ENCODE peak calls at places on chromosomes 16 and 17, in nine cellular contexts. J is GM06990, E is pancreas, I is lower lobe of right lung, X is HFF-Myc, N is AG04450, V is fibroblast of lung, P is OCI-LY7, L is right lobe of liver. C is an unnamed sample.

GRCh38 chr17:63950940-63951907 is 19.1 kb upstream of the CD79B start:
- DNase-seq in J (no peak), E (peak), I (no peak), X (no peak), N (no peak), V (no peak), P (peak), L (no peak), C (no peak)

GRCh38 chr16:89257757-89258465 is 40.4 kb downstream of the ZNF778 start:
- DNase-seq in J (no peak), E (no peak), I (no peak), X (no peak), N (no peak), V (no peak), P (no peak), L (no peak), C (no peak)

GRCh38 chr16:49023095-49023494 is 258.5 kb downstream of the CBLN1 start:
- DNase-seq in J (no peak), E (no peak), I (no peak), X (peak), N (no peak), V (peak), P (no peak), L (no peak), C (no peak)

GRCh38 chr16:53891409-53892139 is 187.6 kb downstream of the FTO start:
- DNase-seq in J (no peak), E (no peak), I (no peak), X (no peak), N (no peak), V (no peak), P (no peak), L (no peak), C (no peak)

GRCh38 chr17:50577451-50577954 is 17.0 kb downstream of the CACNA1G start:
- DNase-seq in J (no peak), E (no peak), I (no peak), X (no peak), N (no peak), V (no peak), P (no peak), L (no peak), C (no peak)

GRCh38 chr16:4481965-4482364 is 5.8 kb downstream of the HMOX2 start:
- DNase-seq in J (no peak), E (no peak), I (no peak), X (no peak), N (no peak), V (no peak), P (no peak), L (no peak), C (no peak)

GRCh38 chr16:57863434-57864160 is 61.3 kb upstream of the KIFC3 start:
- DNase-seq in J (no peak), E (peak), I (peak), X (peak), N (peak), V (peak), P (no peak), L (peak), C (no peak)

GRCh38 chr17:13874817-13875216 is 194.5 kb upstream of the COX10 start:
- DNase-seq in J (no peak), E (no peak), I (no peak), X (no peak), N (no peak), V (no peak), P (no peak), L (no peak), C (no peak)

GRCh38 chr17:69516911-69517310 is 102.4 kb downstream of the MAP2K6 start:
- DNase-seq in J (peak), E (no peak), I (no peak), X (no peak), N (no peak), V (peak), P (peak), L (no peak), C (no peak)

GRCh38 chr16:82987767-82988166 is 361.0 kb downstream of the CDH13 start:
- DNase-seq in J (no peak), E (no peak), I (no peak), X (no peak), N (no peak), V (peak), P (no peak), L (no peak), C (peak)

GRCh38 chr17:15436399-15437369 is 30.7 kb downstream of the CDRT4 start:
- DNase-seq in J (no peak), E (no peak), I (peak), X (peak), N (peak), V (no peak), P (peak), L (peak), C (peak)

GRCh38 chr17:77422104-77422782 is 281.5 kb downstream of the SEC14L1 start:
- DNase-seq in J (no peak), E (no peak), I (no peak), X (no peak), N (no peak), V (no peak), P (no peak), L (no peak), C (peak)

GRCh38 chr17:6546069-6546718 is 10.2 kb downstream of the PITPNM3 start:
- DNase-seq in J (no peak), E (no peak), I (no peak), X (no peak), N (no peak), V (peak), P (no peak), L (no peak), C (no peak)

GRCh38 chr17:28552201-28552999 is at the start of gene UNC119:
- DNase-seq in J (peak), E (peak), I (peak), X (no peak), N (no peak), V (peak), P (peak), L (peak), C (no peak)

GRCh38 chr17:61407211-61407911 is 7.7 kb downstream of the TBX2 start:
- DNase-seq in J (no peak), E (no peak), I (no peak), X (no peak), N (no peak), V (no peak), P (no peak), L (peak), C (no peak)

GRCh38 chr16:19555938-19556778 is 655 bp downstream of the VPS35L start:
- DNase-seq in J (no peak), E (no peak), I (no peak), X (peak), N (no peak), V (peak), P (peak), L (no peak), C (no peak)

GRCh38 chr17:81998719-81999438 is 21.4 kb downstream of the ASPSCR1 start:
- DNase-seq in J (no peak), E (no peak), I (no peak), X (no peak), N (no peak), V (no peak), P (no peak), L (no peak), C (no peak)

GRCh38 chr16:48022496-48022895 is 133.3 kb downstream of the ABCC12 start:
- DNase-seq in J (no peak), E (no peak), I (no peak), X (no peak), N (no peak), V (no peak), P (no peak), L (no peak), C (no peak)

GRCh38 chr17:72494576-72494975 is 373.8 kb downstream of the SOX9 start:
- DNase-seq in J (no peak), E (no peak), I (no peak), X (no peak), N (no peak), V (no peak), P (no peak), L (no peak), C (no peak)

GRCh38 chr16:26667271-26667703 is 399.4 kb upstream of the C16orf82 start:
- DNase-seq in J (no peak), E (no peak), I (no peak), X (no peak), N (no peak), V (no peak), P (no peak), L (no peak), C (no peak)

GRCh38 chr17:28471531-28472342 is 1.7 kb upstream of the SLC13A2 start:
- DNase-seq in J (no peak), E (no peak), I (no peak), X (no peak), N (no peak), V (no peak), P (no peak), L (no peak), C (no peak)

GRCh38 chr16:9612267-9612666 is 520.8 kb downstream of the HAPSTR1 start:
- DNase-seq in J (no peak), E (no peak), I (no peak), X (no peak), N (no peak), V (peak), P (no peak), L (no peak), C (no peak)

GRCh38 chr16:84774810-84775209 is 45.0 kb upstream of the CRISPLD2 start:
- DNase-seq in J (no peak), E (no peak), I (no peak), X (no peak), N (peak), V (peak), P (no peak), L (no peak), C (peak)

GRCh38 chr17:77474292-77474988 is 333.7 kb downstream of the SEC14L1 start:
- DNase-seq in J (no peak), E (no peak), I (no peak), X (no peak), N (no peak), V (peak), P (no peak), L (no peak), C (no peak)

GRCh38 chr17:36629252-36629847 is 28.0 kb downstream of the MRM1 start:
- DNase-seq in J (peak), E (peak), I (peak), X (peak), N (peak), V (peak), P (peak), L (peak), C (no peak)

GRCh38 chr17:74924250-74924948 is at the start of gene OTOP2:
- DNase-seq in J (no peak), E (no peak), I (peak), X (no peak), N (no peak), V (no peak), P (no peak), L (no peak), C (no peak)

GRCh38 chr16:20866792-20867191 is 33.4 kb downstream of the DCUN1D3 start:
- DNase-seq in J (no peak), E (no peak), I (no peak), X (no peak), N (no peak), V (no peak), P (no peak), L (no peak), C (no peak)

GRCh38 chr17:29613371-29613837 is 9.3 kb downstream of the CORO6 start:
- DNase-seq in J (peak), E (peak), I (peak), X (no peak), N (no peak), V (peak), P (peak), L (peak), C (no peak)

GRCh38 chr17:17983776-17984175 is 11.1 kb downstream of the DRC3 start:
- DNase-seq in J (no peak), E (no peak), I (no peak), X (no peak), N (no peak), V (no peak), P (no peak), L (no peak), C (no peak)

GRCh38 chr16:57620316-57621231 is 7.9 kb upstream of the ADGRG1 start:
- DNase-seq in J (no peak), E (no peak), I (peak), X (no peak), N (no peak), V (no peak), P (no peak), L (no peak), C (no peak)

GRCh38 chr17:9924735-9925191 is 19.7 kb upstream of the RCVRN start:
- DNase-seq in J (peak), E (no peak), I (no peak), X (no peak), N (peak), V (peak), P (peak), L (no peak), C (peak)

GRCh38 chr16:11658896-11659708 is 9.2 kb upstream of the SNN start:
- DNase-seq in J (no peak), E (no peak), I (no peak), X (no peak), N (no peak), V (peak), P (no peak), L (no peak), C (no peak)

GRCh38 chr16:65339062-65339461 is 217.2 kb upstream of the CDH11 start:
- DNase-seq in J (no peak), E (no peak), I (no peak), X (no peak), N (no peak), V (peak), P (no peak), L (no peak), C (no peak)

GRCh38 chr17:31595666-31596381 is 204.3 kb downstream of the RAB11FIP4 start:
- DNase-seq in J (no peak), E (no peak), I (no peak), X (no peak), N (no peak), V (no peak), P (no peak), L (no peak), C (no peak)

GRCh38 chr16:71562552-71562951 is 14.3 kb downstream of the TAT start:
- DNase-seq in J (no peak), E (no peak), I (no peak), X (no peak), N (no peak), V (no peak), P (no peak), L (no peak), C (no peak)

GRCh38 chr16:80719573-80719972 is 84.8 kb downstream of the CDYL2 start:
- DNase-seq in J (peak), E (no peak), I (no peak), X (no peak), N (no peak), V (no peak), P (peak), L (no peak), C (no peak)
- TF ChIP-seq CTCF in J (no peak), E (no peak), I (no peak), X (no peak), N (no peak), V (no peak), P (no peak), L (no peak), C (no peak)

GRCh38 chr17:58219789-58220183 is 731 bp upstream of the MKS1 start:
- DNase-seq in J (no peak), E (no peak), I (no peak), X (no peak), N (no peak), V (no peak), P (no peak), L (no peak), C (no peak)
- H3K4me3 ChIP-seq in J (peak), E (peak), I (peak), X (peak), N (no peak), V (no peak), P (peak), L (peak), C (peak)

DNA sequence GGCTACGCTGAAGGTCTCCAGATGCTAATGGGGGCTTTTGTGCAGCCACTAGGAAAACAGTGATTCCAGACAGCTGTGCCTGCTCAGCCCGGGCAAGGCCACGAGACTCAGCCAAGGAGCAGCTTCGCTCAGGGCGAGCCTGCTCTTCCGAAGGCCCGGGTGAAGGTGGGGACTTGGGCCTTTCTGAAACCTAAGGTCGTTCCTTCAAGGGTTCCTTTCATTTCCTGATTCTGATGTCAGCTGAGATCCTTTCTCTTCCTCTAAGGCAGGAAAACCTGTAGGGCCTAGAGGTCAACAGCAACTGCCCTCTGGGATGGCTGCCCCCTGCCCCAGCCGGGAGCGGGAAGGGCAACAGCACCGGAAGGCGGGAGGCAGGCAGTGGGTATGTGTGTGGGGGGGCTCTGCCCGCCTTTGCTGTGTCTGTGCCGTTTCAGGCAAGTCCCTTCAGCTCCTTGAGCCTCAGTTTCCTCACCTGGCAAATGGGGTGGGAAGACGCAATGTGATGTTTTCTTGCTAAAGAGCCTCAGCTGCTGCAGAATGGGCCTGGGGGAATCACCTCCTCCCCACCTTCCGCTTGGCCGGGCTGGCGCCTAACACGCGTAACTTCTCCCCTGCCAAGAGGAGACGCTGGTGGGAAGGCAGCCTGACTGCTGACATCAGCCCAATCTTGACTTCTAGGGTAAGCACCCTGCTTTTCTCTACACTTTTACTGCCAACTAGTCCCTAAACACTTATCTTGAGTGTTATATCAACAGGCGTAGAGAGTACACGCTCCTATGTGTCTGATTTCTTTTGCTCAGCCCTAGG is 32.8 kb downstream of the IRF8 start:
- DNase-seq in J (no peak), E (no peak), I (no peak), X (no peak), N (no peak), V (no peak), P (peak), L (peak), C (no peak)
- TF ChIP-seq CTCF in J (no peak), E (no peak), I (no peak), X (no peak), N (no peak), V (no peak), P (no peak), L (no peak), C (no peak)

GRCh38 chr16:68090526-68090925 is 5.4 kb downstream of the NFATC3 start:
- DNase-seq in J (no peak), E (no peak), I (no peak), X (no peak), N (no peak), V (no peak), P (no peak), L (no peak), C (no peak)
- H3K4me3 ChIP-seq in J (no peak), E (no peak), I (no peak), X (no peak), N (no peak), V (no peak), P (peak), L (no peak), C (no peak)

GRCh38 chr17:41667280-41668008 is 21.2 kb upstream of the EIF1 start:
- DNase-seq in J (peak), E (no peak), I (peak), X (no peak), N (no peak), V (no peak), P (no peak), L (no peak), C (no peak)
- TF ChIP-seq CTCF in J (no peak), E (no peak), I (no peak), X (no peak), N (no peak), V (no peak), P (peak), L (peak), C (no peak)

GRCh38 chr17:57892820-57893595 is 43.2 kb upstream of the MRPS23 start:
- DNase-seq in J (peak), E (peak), I (peak), X (peak), N (peak), V (peak), P (no peak), L (peak), C (peak)
- H3K4me3 ChIP-seq in J (no peak), E (peak), I (peak), X (no peak), N (no peak), V (no peak), P (no peak), L (no peak), C (peak)

GRCh38 chr17:1455748-1456599 is at the start of gene CRK:
- DNase-seq in J (peak), E (peak), I (peak), X (peak), N (peak), V (peak), P (peak), L (peak), C (no peak)
- TF ChIP-seq CTCF in J (peak), E (no peak), I (no peak), X (no peak), N (no peak), V (no peak), P (no peak), L (no peak), C (no peak)

C was measured in epithelial cell of proximal tubule.